ENCODE peak calls at places on chromosomes 2 and 18, in ten cellular contexts. L is activated T-cell treated with anti-CD3 and anti-CD28 coated beads for 4 hours, C is upper lobe of left lung, N is HTR-8/SVneo, T is NCI-H748 treated with DMSO at 0.1 percent for 48 hours, U is DMS53, S is HS-5, H is ovary, G is HL-60, M is AG10803. Y is an unnamed sample.

GRCh38 chr2:207408086-207408794 is 121.5 kb upstream of the CREB1 start:
- DNase-seq in L (no peak), C (no peak), N (no peak), T (peak; percentile 90), U (peak; percentile 97), S (no peak), H (no peak), G (no peak), M (peak; percentile 49), Y (no peak)

GRCh38 chr2:176527141-176527901 is 258.1 kb downstream of the MTX2 start:
- DNase-seq in L (no peak), C (no peak), N (no peak), T (no peak), U (no peak), S (peak; percentile 47), H (no peak), G (no peak), M (peak; percentile 86), Y (no peak)

GRCh38 chr2:100470898-100471514 is 724 bp downstream of the NMS start:
- DNase-seq in L (no peak), C (peak; percentile 74), N (peak; percentile 30), T (no peak), U (no peak), S (no peak), H (peak; percentile 48), G (no peak), M (no peak), Y (no peak)

GRCh38 chr2:46393352-46393820 is 86.0 kb upstream of the TMEM247 start:
- DNase-seq in L (no peak), C (no peak), N (no peak), T (no peak), U (no peak), S (no peak), H (no peak), G (no peak), M (no peak), Y (no peak)

GRCh38 chr18:70295633-70296188 is 6.9 kb downstream of the SOCS6 start:
- DNase-seq in L (no peak), C (no peak), N (no peak), T (no peak), U (no peak), S (no peak), H (no peak), G (no peak), M (peak; percentile 24), Y (no peak)

GRCh38 chr2:32591669-32592463 is 36.0 kb upstream of the TTC27 start:
- DNase-seq in L (no peak), C (no peak), N (no peak), T (no peak), U (peak; percentile 1), S (no peak), H (no peak), G (no peak), M (peak; percentile 1), Y (no peak)

GRCh38 chr2:231685349-231686191 is 22.8 kb upstream of the PTMA start:
- DNase-seq in L (no peak), C (no peak), N (no peak), T (no peak), U (no peak), S (no peak), H (no peak), G (peak; percentile 89), M (no peak), Y (peak; percentile 93)

GRCh38 chr2:32289165-32290054 is 11.7 kb downstream of the YIPF4 start:
- DNase-seq in L (no peak), C (no peak), N (no peak), T (no peak), U (peak; percentile 51), S (peak; percentile 62), H (no peak), G (peak; percentile 57), M (peak; percentile 72), Y (no peak)

GRCh38 chr2:120945832-120946231 is 210.2 kb downstream of the GLI2 start:
- DNase-seq in L (no peak), C (no peak), N (no peak), T (no peak), U (no peak), S (no peak), H (no peak), G (no peak), M (no peak), Y (no peak)

GRCh38 chr18:57831597-57832377 is 28.7 kb upstream of the ATP8B1 start:
- DNase-seq in L (no peak), C (no peak), N (no peak), T (no peak), U (no peak), S (no peak), H (no peak), G (no peak), M (no peak), Y (no peak)

GRCh38 chr2:43159797-43160196 is 66.6 kb downstream of the ZFP36L2 start:
- DNase-seq in L (no peak), C (no peak), N (no peak), T (no peak), U (no peak), S (no peak), H (no peak), G (no peak), M (no peak), Y (no peak)

GRCh38 chr2:111239107-111239506 is 118.4 kb downstream of the BCL2L11 start:
- DNase-seq in L (no peak), C (no peak), N (no peak), T (no peak), U (no peak), S (no peak), H (no peak), G (no peak), M (no peak), Y (no peak)

GRCh38 chr2:11562011-11562410 is 28.2 kb downstream of the GREB1 start:
- DNase-seq in L (no peak), C (no peak), N (no peak), T (no peak), U (peak; percentile 5), S (no peak), H (peak; percentile 26), G (no peak), M (no peak), Y (no peak)

GRCh38 chr2:12416600-12416999 is 300.1 kb upstream of the TRIB2 start:
- DNase-seq in L (peak; percentile 48), C (no peak), N (no peak), T (no peak), U (peak; percentile 5), S (no peak), H (peak; percentile 77), G (no peak), M (peak; percentile 61), Y (no peak)

GRCh38 chr2:105502625-105503334 is 103.9 kb upstream of the FHL2 start:
- DNase-seq in L (no peak), C (no peak), N (no peak), T (no peak), U (peak; percentile 32), S (no peak), H (no peak), G (no peak), M (peak; percentile 56), Y (no peak)

GRCh38 chr2:217756375-217757107 is 246.3 kb downstream of the TNS1 start:
- DNase-seq in L (peak; percentile 63), C (peak; percentile 91), N (peak; percentile 65), T (no peak), U (peak; percentile 23), S (no peak), H (peak; percentile 92), G (peak; percentile 18), M (peak; percentile 48), Y (peak; percentile 79)

GRCh38 chr2:41031282-41031681 is 579.4 kb upstream of the SLC8A1 start:
- DNase-seq in L (no peak), C (no peak), N (no peak), T (no peak), U (no peak), S (no peak), H (no peak), G (no peak), M (no peak), Y (no peak)

GRCh38 chr2:196983934-196984333 is 57.4 kb upstream of the PGAP1 start:
- DNase-seq in L (no peak), C (no peak), N (no peak), T (no peak), U (no peak), S (no peak), H (no peak), G (peak; percentile 76), M (peak; percentile 78), Y (no peak)

GRCh38 chr2:215528555-215528954 is 92.7 kb upstream of the FN1 start:
- DNase-seq in L (no peak), C (no peak), N (peak; percentile 51), T (no peak), U (no peak), S (peak; percentile 98), H (no peak), G (no peak), M (peak; percentile 99), Y (no peak)

GRCh38 chr2:45269149-45269793 is 260.0 kb upstream of the SIX2 start:
- DNase-seq in L (no peak), C (no peak), N (no peak), T (no peak), U (peak; percentile 27), S (no peak), H (no peak), G (no peak), M (no peak), Y (no peak)

Y was measured in dorsolateral prefrontal cortex.